ENCODE peak calls at places on chromosomes 11 and 22, in four cellular contexts. Q, F, I and O are unnamed samples.

GRCh38 chr11:66957971-66958231 is 282 bp downstream of the PC start:
- DNase-seq in Q (no peak), I (no peak), F (no peak), O (no peak)

GRCh38 chr11:123020968-123021367 is 39.3 kb upstream of the BSX start:
- DNase-seq in Q (peak), F (peak), I (no peak), O (peak)

GRCh38 chr11:77471520-77472234 is 2.2 kb downstream of the PAK1 start:
- DNase-seq in Q (no peak), I (no peak), F (peak), O (no peak)

GRCh38 chr11:102421262-102421661 is 31.3 kb downstream of the TMEM123 start:
- DNase-seq in I (no peak), F (no peak), Q (no peak), O (no peak)

GRCh38 chr11:43944761-43945311 is 2.4 kb downstream of the C11orf96 start:
- DNase-seq in I (no peak), F (peak), Q (peak), O (peak)

GRCh38 chr11:81492923-81493445 is 1240.7 kb downstream of the FAM181B start:
- DNase-seq in I (no peak), F (no peak), Q (no peak), O (no peak)

GRCh38 chr11:104522123-104522522 is 358.2 kb upstream of the PDGFD start:
- DNase-seq in Q (no peak), F (no peak), I (no peak), O (no peak)

GRCh38 chr22:33405194-33405593 is 347.0 kb upstream of the SYN3 start:
- DNase-seq in Q (no peak), I (no peak), F (no peak), O (no peak)

GRCh38 chr11:11798586-11799438 is 43.0 kb upstream of the USP47 start:
- DNase-seq in F (peak), I (no peak), Q (peak), O (peak)

GRCh38 chr11:86145439-86146156 is 76.7 kb upstream of the PICALM start:
- DNase-seq in F (peak), Q (no peak), I (no peak), O (no peak)

GRCh38 chr22:48482771-48483170 is 1344.9 kb downstream of the BRD1 start:
- DNase-seq in I (no peak), F (no peak), Q (no peak), O (no peak)

GRCh38 chr22:36211237-36211881 is 9.8 kb upstream of the APOL4 start:
- DNase-seq in F (peak), Q (peak), I (no peak), O (peak)
- TF ChIP-seq FOS in F (no peak), Q (no peak), I (no peak), O (no peak)

GRCh38 chr22:36853407-36854099 is 7.3 kb upstream of the NCF4 start:
- DNase-seq in F (peak), Q (peak), I (no peak), O (peak)
- TF ChIP-seq FOS in F (no peak), Q (no peak), I (no peak), O (no peak)

GRCh38 chr11:128595221-128595620 is 7.9 kb upstream of the ETS1 start:
- DNase-seq in F (no peak), I (no peak), Q (peak), O (peak)
- TF ChIP-seq FOS in F (no peak), I (no peak), Q (no peak), O (peak)

GRCh38 chr11:13119361-13119760 is 110.2 kb downstream of the RASSF10 start:
- DNase-seq in F (no peak), I (no peak), Q (peak), O (no peak)
- TF ChIP-seq FOS in F (no peak), I (no peak), Q (no peak), O (no peak)

GRCh38 chr22:47228767-47229166 is 466.3 kb downstream of the TBC1D22A start:
- DNase-seq in Q (no peak), F (no peak), I (no peak), O (no peak)
- TF ChIP-seq FOS in Q (no peak), F (no peak), I (no peak), O (no peak)

GRCh38 chr11:45931739-45932138 is 9.3 kb downstream of the LARGE2 start:
- DNase-seq in Q (no peak), I (no peak), F (no peak), O (no peak)

GRCh38 chr11:45930951-45931563 is 8.6 kb downstream of the LARGE2 start:
- DNase-seq in I (no peak), Q (no peak), F (no peak), O (no peak)

GRCh38 chr11:45928535-45929215 is 6.2 kb downstream of the LARGE2 start:
- DNase-seq in I (no peak), Q (no peak), F (no peak), O (no peak)

GRCh38 chr11:45929486-45930030 is 7.1 kb downstream of the LARGE2 start:
- DNase-seq in I (no peak), Q (no peak), F (no peak), O (no peak)

GRCh38 chr11:45930031-45930794 is 7.8 kb downstream of the LARGE2 start:
- DNase-seq in F (peak), I (peak), Q (no peak), O (no peak)
- TF ChIP-seq FOS in F (no peak), I (no peak), Q (no peak), O (no peak)

DNA sequence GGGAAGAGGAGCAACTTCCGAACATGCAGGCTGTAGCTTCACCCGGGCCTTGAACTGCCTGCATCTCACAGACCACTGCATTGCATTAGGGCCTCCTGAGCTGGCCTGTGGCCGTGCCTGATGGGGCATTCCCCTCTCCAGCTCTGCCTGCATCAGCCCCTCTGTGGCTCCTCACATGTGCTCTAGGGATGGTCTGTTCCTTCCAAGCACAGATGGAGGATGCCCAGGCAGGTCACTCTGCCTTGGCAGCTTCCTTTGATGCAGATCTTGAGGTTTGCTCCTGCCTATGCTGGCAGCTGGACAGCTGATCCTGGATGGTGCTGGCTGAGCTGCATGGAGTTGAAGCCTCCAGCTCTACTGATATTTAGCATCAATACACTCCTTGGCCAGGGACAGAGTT is 28.5 kb downstream of the AMPD3 start:
- DNase-seq in Q (no peak), I (no peak), F (no peak), O (no peak)
- TF ChIP-seq FOS in Q (no peak), I (no peak), F (no peak), O (no peak)

GRCh38 chr11:115385211-115385610 is 119.0 kb downstream of the CADM1 start:
- DNase-seq in I (no peak), F (no peak), Q (peak), O (no peak)

GRCh38 chr11:115383431-115383830 is 120.8 kb downstream of the CADM1 start:
- DNase-seq in F (no peak), I (no peak), Q (peak), O (no peak)

GRCh38 chr11:115389790-115390189 is 114.4 kb downstream of the CADM1 start:
- DNase-seq in Q (no peak), F (no peak), I (no peak), O (no peak)

GRCh38 chr11:115379528-115379927 is 124.7 kb downstream of the CADM1 start:
- DNase-seq in I (peak), F (no peak), Q (peak), O (no peak)

GRCh38 chr11:115384236-115384635 is 120.0 kb downstream of the CADM1 start:
- DNase-seq in Q (no peak), I (no peak), F (no peak), O (no peak)
- TF ChIP-seq FOS in Q (no peak), I (no peak), F (no peak), O (no peak)